ENCODE peak calls at places on chromosomes 12 and 14, in four cellular contexts. One of them, this sample, is unnamed.

GRCh38 chr12:104090685-104091084 is 26.4 kb downstream of the HCFC2 start:
- DNase-seq in K562: peak
- DNase-seq in HepG2: no peak
- DNase-seq in GM12878: no peak
- DNase-seq in this sample: no peak

GRCh38 chr12:67193705-67194104 is 75.5 kb upstream of the CAND1 start:
- DNase-seq in K562: peak
- DNase-seq in HepG2: peak
- DNase-seq in GM12878: no peak
- DNase-seq in this sample: peak

GRCh38 chr12:110844551-110845395 is 2.0 kb upstream of the CCDC63 start:
- DNase-seq in K562: peak
- DNase-seq in HepG2: no peak
- DNase-seq in GM12878: no peak
- DNase-seq in this sample: no peak

GRCh38 chr12:65881965-65882413 is 57.7 kb downstream of the HMGA2 start:
- DNase-seq in K562: peak
- DNase-seq in HepG2: no peak
- DNase-seq in GM12878: no peak
- DNase-seq in this sample: no peak

GRCh38 chr12:26744697-26745440 is 88.1 kb downstream of the ITPR2 start:
- DNase-seq in K562: no peak
- DNase-seq in HepG2: peak
- DNase-seq in GM12878: no peak
- DNase-seq in this sample: no peak

GRCh38 chr14:21248338-21248737 is 20.9 kb downstream of the HNRNPC start:
- DNase-seq in K562: no peak
- DNase-seq in HepG2: no peak
- DNase-seq in GM12878: no peak
- DNase-seq in this sample: no peak

GRCh38 chr12:84356224-84356623 is 556.4 kb downstream of the SLC6A15 start:
- DNase-seq in K562: no peak
- DNase-seq in HepG2: no peak
- DNase-seq in GM12878: no peak
- DNase-seq in this sample: no peak

GRCh38 chr14:55915464-55915863 is 202.7 kb upstream of the PELI2 start:
- DNase-seq in K562: no peak
- DNase-seq in HepG2: no peak
- DNase-seq in GM12878: no peak
- DNase-seq in this sample: no peak

GRCh38 chr14:99388286-99388685 is 92.4 kb downstream of the SETD3 start:
- DNase-seq in K562: no peak
- DNase-seq in HepG2: no peak
- DNase-seq in GM12878: no peak
- DNase-seq in this sample: no peak

GRCh38 chr12:28089363-28089762 is 100.9 kb upstream of the CCDC91 start:
- DNase-seq in K562: peak
- DNase-seq in HepG2: no peak
- DNase-seq in GM12878: no peak
- DNase-seq in this sample: no peak

GRCh38 chr14:76514599-76514998 is 138.7 kb downstream of the ESRRB start:
- DNase-seq in K562: peak
- DNase-seq in HepG2: peak
- DNase-seq in GM12878: no peak
- DNase-seq in this sample: peak

GRCh38 chr12:12784911-12785814 is at the start of gene APOLD1:
- DNase-seq in K562: no peak
- DNase-seq in HepG2: no peak
- DNase-seq in GM12878: no peak
- DNase-seq in this sample: no peak

GRCh38 chr12:108768591-108769500 is 37.5 kb upstream of the CORO1C start:
- DNase-seq in K562: no peak
- DNase-seq in HepG2: peak
- DNase-seq in GM12878: peak
- DNase-seq in this sample: no peak

GRCh38 chr12:104381721-104382480 is 74.8 kb upstream of the CHST11 start:
- DNase-seq in K562: peak
- DNase-seq in HepG2: peak
- DNase-seq in GM12878: peak
- DNase-seq in this sample: peak

GRCh38 chr14:50497351-50497750 is 35.0 kb downstream of the MAP4K5 start:
- DNase-seq in K562: no peak
- DNase-seq in HepG2: no peak
- DNase-seq in GM12878: no peak
- DNase-seq in this sample: no peak

GRCh38 chr12:89781961-89782360 is 73.3 kb upstream of the ATP2B1 start:
- DNase-seq in K562: no peak
- DNase-seq in HepG2: no peak
- DNase-seq in GM12878: no peak
- DNase-seq in this sample: no peak

GRCh38 chr14:100051543-100051942 is 13.7 kb upstream of the EVL start:
- DNase-seq in K562: no peak
- DNase-seq in HepG2: no peak
- DNase-seq in GM12878: no peak
- DNase-seq in this sample: no peak

GRCh38 chr12:85627584-85627983 is 208.6 kb downstream of the RASSF9 start:
- DNase-seq in K562: no peak
- DNase-seq in HepG2: no peak
- DNase-seq in GM12878: no peak
- DNase-seq in this sample: no peak

GRCh38 chr14:89137514-89138163 is 279.4 kb downstream of the FOXN3 start:
- DNase-seq in K562: peak
- DNase-seq in HepG2: peak
- DNase-seq in GM12878: no peak
- DNase-seq in this sample: no peak

GRCh38 chr12:109446869-109447268 is 30.2 kb downstream of the KCTD10 start:
- DNase-seq in K562: no peak
- DNase-seq in HepG2: no peak
- DNase-seq in GM12878: no peak
- DNase-seq in this sample: no peak

GRCh38 chr12:118375348-118375747 is 1.0 kb upstream of the SUDS3 start:
- DNase-seq in K562: peak
- DNase-seq in HepG2: no peak
- DNase-seq in GM12878: no peak
- DNase-seq in this sample: no peak

GRCh38 chr12:133105620-133106019 is 24.5 kb downstream of the ZNF891 start:
- DNase-seq in K562: no peak
- DNase-seq in HepG2: no peak
- DNase-seq in GM12878: no peak
- DNase-seq in this sample: no peak

GRCh38 chr14:105384605-105385321 is 13.6 kb upstream of the TEX22 start:
- DNase-seq in K562: no peak
- DNase-seq in HepG2: no peak
- DNase-seq in GM12878: no peak
- DNase-seq in this sample: no peak

GRCh38 chr12:42933461-42934081 is 344.0 kb upstream of the PRICKLE1 start:
- DNase-seq in K562: no peak
- DNase-seq in HepG2: no peak
- DNase-seq in GM12878: no peak
- DNase-seq in this sample: peak

GRCh38 chr12:1591543-1591942 is 2.8 kb downstream of the FBXL14 start:
- DNase-seq in K562: no peak
- DNase-seq in HepG2: no peak
- DNase-seq in GM12878: no peak
- DNase-seq in this sample: no peak
- TF ChIP-seq FOXK2 in K562: no peak
- TF ChIP-seq FOXK2 in HepG2: no peak
- TF ChIP-seq FOXK2 in GM12878: no peak
- TF ChIP-seq FOXK2 in this sample: no peak

GRCh38 chr14:91344107-91344506 is 73.5 kb downstream of the CCDC88C start:
- DNase-seq in K562: no peak
- DNase-seq in HepG2: no peak
- DNase-seq in GM12878: no peak
- DNase-seq in this sample: no peak
- TF ChIP-seq TARDBP in K562: no peak
- TF ChIP-seq TARDBP in HepG2: no peak
- TF ChIP-seq TARDBP in GM12878: no peak
- TF ChIP-seq TARDBP in this sample: no peak

DNA sequence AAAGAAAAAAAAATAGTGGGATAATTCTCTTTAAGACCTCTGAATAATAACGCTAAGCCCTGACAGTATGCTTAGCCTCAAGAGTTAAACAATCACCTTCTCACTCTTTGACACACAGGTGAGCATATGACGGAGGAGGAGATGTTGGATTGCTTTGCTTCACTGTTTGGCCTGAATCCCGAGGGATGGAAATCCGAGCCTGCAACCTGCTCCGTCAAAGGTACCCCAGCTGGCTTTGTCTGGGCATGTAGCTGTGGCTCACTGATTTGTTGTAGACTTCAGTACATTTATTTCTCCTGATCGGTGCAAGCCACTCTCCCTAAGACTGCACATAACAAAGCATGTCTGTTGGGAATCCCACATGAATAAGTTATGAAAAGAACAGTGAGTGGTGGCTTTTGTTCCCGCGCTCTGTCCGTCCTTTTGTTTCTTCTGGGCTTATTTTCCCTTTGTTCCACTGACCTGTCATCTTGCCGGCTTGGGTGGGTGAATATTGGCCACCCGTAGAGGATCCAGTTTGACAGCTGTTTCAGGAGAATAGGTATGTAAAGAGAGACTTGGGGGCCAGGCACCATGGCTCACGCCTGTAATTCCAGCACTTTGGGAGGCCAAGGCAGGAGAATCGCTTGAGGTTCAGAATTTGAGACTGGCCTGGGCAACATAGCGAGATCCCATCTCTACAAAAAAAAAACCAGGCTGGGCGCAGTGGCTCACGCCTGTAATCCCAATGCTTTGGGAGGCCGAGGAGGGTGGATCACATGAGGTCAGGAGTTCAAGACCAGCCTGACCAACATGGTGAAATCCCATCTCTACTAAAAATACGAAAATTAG is 20.1 kb upstream of the BCL7A start:
- DNase-seq in K562: no peak
- DNase-seq in HepG2: no peak
- DNase-seq in GM12878: no peak
- DNase-seq in this sample: no peak
- TF ChIP-seq FOXK2 in K562: no peak
- TF ChIP-seq FOXK2 in HepG2: no peak
- TF ChIP-seq FOXK2 in GM12878: no peak
- TF ChIP-seq FOXK2 in this sample: no peak

DNA sequence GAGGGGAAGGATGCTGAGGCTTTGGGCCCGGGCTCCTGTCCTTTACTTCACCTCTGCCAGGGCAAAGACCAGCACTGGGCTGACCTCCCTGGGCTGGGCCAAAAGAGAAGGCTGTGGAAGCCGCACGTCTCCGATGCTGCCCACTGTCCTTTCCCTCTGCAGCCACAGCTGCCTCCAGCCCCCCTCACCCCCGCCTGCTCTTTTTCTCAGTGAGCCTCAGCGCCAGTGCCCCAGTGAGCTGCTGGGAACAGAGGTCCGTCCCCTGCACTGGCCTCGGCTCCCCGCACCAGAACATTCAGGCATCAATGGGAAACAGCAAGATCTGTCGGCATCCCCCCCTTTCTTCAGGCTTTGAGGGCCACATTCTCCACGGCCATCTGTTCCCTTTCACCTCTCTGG is 398.1 kb downstream of the ZFP36L1 start:
- DNase-seq in K562: no peak
- DNase-seq in HepG2: no peak
- DNase-seq in GM12878: no peak
- DNase-seq in this sample: no peak
- TF ChIP-seq TARDBP in K562: no peak
- TF ChIP-seq TARDBP in HepG2: no peak
- TF ChIP-seq TARDBP in GM12878: no peak
- TF ChIP-seq TARDBP in this sample: no peak

GRCh38 chr14:53226553-53226952 is 73.4 kb upstream of the DDHD1 start:
- DNase-seq in K562: no peak
- DNase-seq in HepG2: no peak
- DNase-seq in GM12878: no peak
- DNase-seq in this sample: no peak
- TF ChIP-seq FOXK2 in K562: no peak
- TF ChIP-seq FOXK2 in HepG2: no peak
- TF ChIP-seq FOXK2 in GM12878: no peak
- TF ChIP-seq FOXK2 in this sample: no peak

GRCh38 chr12:7555752-7556151 is 52.2 kb upstream of the CD163 start:
- DNase-seq in K562: peak
- DNase-seq in HepG2: no peak
- DNase-seq in GM12878: no peak
- DNase-seq in this sample: no peak

DNA sequence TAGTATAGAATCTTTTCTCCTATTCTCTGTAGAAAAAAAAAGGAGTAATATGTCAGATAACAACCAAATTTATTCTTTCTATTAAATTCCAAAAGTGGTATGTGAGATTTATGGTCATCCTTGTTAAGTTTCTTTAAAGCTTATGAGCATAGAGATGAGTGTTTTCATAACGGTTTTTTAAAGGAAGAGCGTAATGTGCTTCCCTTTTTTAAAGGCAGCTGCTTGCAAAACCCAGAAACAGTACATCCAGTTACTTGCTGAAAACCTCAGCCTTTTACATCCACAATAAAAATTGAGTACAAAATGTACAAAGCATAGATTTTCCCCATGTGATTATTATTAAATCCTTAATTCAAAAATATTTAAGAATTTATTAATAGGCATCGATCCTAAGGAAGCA is 53.6 kb upstream of the CD163 start:
- DNase-seq in K562: no peak
- DNase-seq in HepG2: no peak
- DNase-seq in GM12878: no peak
- DNase-seq in this sample: no peak
- TF ChIP-seq TARDBP in K562: no peak
- TF ChIP-seq TARDBP in HepG2: no peak
- TF ChIP-seq TARDBP in GM12878: no peak
- TF ChIP-seq TARDBP in this sample: no peak